ENCODE peak calls at places on chromosomes 13 and 19, in five cellular contexts. J is psoas muscle, Y is tibial nerve, H is kidney epithelial cell, O is GM23338. D is an unnamed sample.

GRCh38 chr19:42568006-42568405 is 26.7 kb downstream of the CEACAM8 start:
- DNase-seq in J (no peak), Y (no peak), H (no peak), O (no peak), D (no peak)

GRCh38 chr13:96229356-96229755 is 139.4 kb downstream of the HS6ST3 start:
- DNase-seq in J (no peak), Y (no peak), H (no peak), O (peak; percentile 72), D (peak; percentile 7)

GRCh38 chr19:43747557-43748204 is 7.1 kb downstream of the SMG9 start:
- DNase-seq in J (no peak), Y (no peak), H (no peak), O (no peak), D (no peak)

GRCh38 chr13:61734683-61735082 is 319.0 kb upstream of the PCDH20 start:
- DNase-seq in J (no peak), Y (no peak), H (no peak), O (no peak), D (no peak)

GRCh38 chr19:54561840-54562239 is 11.8 kb upstream of the LILRA2 start:
- DNase-seq in J (no peak), Y (no peak), H (no peak), O (no peak), D (no peak)

GRCh38 chr19:45103625-45104319 is 10.8 kb downstream of the PPP1R37 start:
- DNase-seq in J (no peak), Y (no peak), H (no peak), O (no peak), D (no peak)

GRCh38 chr13:112188298-112188610 is 121.3 kb downstream of the SOX1 start:
- DNase-seq in J (no peak), Y (no peak), H (no peak), O (no peak), D (no peak)

GRCh38 chr13:59413121-59413520 is 750.6 kb downstream of the DIAPH3 start:
- DNase-seq in J (no peak), Y (no peak), H (no peak), O (no peak), D (peak; percentile 5)

GRCh38 chr13:90416519-90416918 is 931.0 kb upstream of the MIR17HG start:
- DNase-seq in J (no peak), Y (peak; percentile 7), H (peak; percentile 14), O (no peak), D (peak; percentile 61)

GRCh38 chr19:28028881-28029280 is 1184.1 kb downstream of the UQCRFS1 start:
- DNase-seq in J (no peak), Y (no peak), H (no peak), O (no peak), D (no peak)

GRCh38 chr19:38769635-38770211 is 3.6 kb downstream of the LGALS7 start:
- DNase-seq in J (peak; percentile 93), Y (peak; percentile 92), H (no peak), O (peak; percentile 79), D (peak; percentile 69)

GRCh38 chr13:40116008-40116407 is 460.5 kb downstream of the COG6 start:
- DNase-seq in J (no peak), Y (peak; percentile 34), H (peak; percentile 76), O (peak; percentile 5), D (peak; percentile 96)

GRCh38 chr19:32372726-32373613 is 27.6 kb downstream of the ZNF507 start:
- DNase-seq in J (no peak), Y (no peak), H (no peak), O (peak; percentile 21), D (peak; percentile 34)

GRCh38 chr13:79225487-79226232 is 180.4 kb downstream of the RBM26 start:
- DNase-seq in J (no peak), Y (no peak), H (no peak), O (no peak), D (no peak)

GRCh38 chr19:45779231-45780145 is 2.8 kb downstream of the DMPK start:
- DNase-seq in J (peak; percentile 84), Y (peak; percentile 90), H (no peak), O (peak; percentile 97), D (no peak)

GRCh38 chr13:114061746-114062145 is 70.7 kb downstream of the RASA3 start:
- DNase-seq in J (peak; percentile 49), Y (no peak), H (no peak), O (no peak), D (no peak)

GRCh38 chr19:42275517-42275916 is 6.5 kb downstream of the CIC start:
- DNase-seq in J (no peak), Y (no peak), H (no peak), O (no peak), D (no peak)

GRCh38 chr19:17806945-17807344 is 12.0 kb downstream of the B3GNT3 start:
- DNase-seq in J (no peak), Y (no peak), H (no peak), O (no peak), D (no peak)

GRCh38 chr13:110942248-110942981 is 27.5 kb upstream of the ANKRD10 start:
- DNase-seq in J (no peak), Y (no peak), H (peak; percentile 37), O (no peak), D (no peak)

GRCh38 chr19:7925171-7925837 is 631 bp downstream of the CTXN1 start:
- DNase-seq in J (peak; percentile 85), Y (peak; percentile 59), H (no peak), O (peak; percentile 89), D (peak; percentile 63)

GRCh38 chr13:35630551-35631275 is 154.2 kb upstream of the MAB21L1 start:
- DNase-seq in J (no peak), Y (peak; percentile 30), H (peak; percentile 18), O (peak; percentile 94), D (peak; percentile 30)

GRCh38 chr19:40252395-40252794 is 25.9 kb upstream of the CCNP start:
- DNase-seq in J (no peak), Y (no peak), H (no peak), O (peak; percentile 65), D (no peak)
- H3K36me3 ChIP-seq in J (peaks cover 61% of the 10 kb centered on the region), Y (no peaks in the 10 kb centered on the region), H (peaks cover 1% of the 10 kb centered on the region), O (no peaks in the 10 kb centered on the region), D (peaks cover 35% of the 10 kb centered on the region)

GRCh38 chr19:4701557-4701956 is 22.1 kb downstream of the DPP9 start:
- DNase-seq in J (peak; percentile 72), Y (no peak), H (no peak), O (no peak), D (no peak)
- H3K36me3 ChIP-seq in J (peaks cover 83% of the 10 kb centered on the region), Y (peaks cover 10% of the 10 kb centered on the region), H (peaks cover 1% of the 10 kb centered on the region), O (peaks cover 9% of the 10 kb centered on the region), D (peaks cover 83% of the 10 kb centered on the region)

GRCh38 chr13:45339399-45339798 is 1.6 kb downstream of the TPT1 start:
- DNase-seq in J (no peak), Y (no peak), H (no peak), O (no peak), D (no peak)

GRCh38 chr13:45341034-45341798 is at the start of gene TPT1:
- DNase-seq in J (peak; percentile 99), Y (peak; percentile 97), H (peak; percentile 78), O (peak; percentile 98), D (peak; percentile 98)

GRCh38 chr13:45337803-45338202 is 3.2 kb downstream of the TPT1 start:
- DNase-seq in J (no peak), Y (no peak), H (no peak), O (no peak), D (no peak)

GRCh38 chr13:45340422-45341033 is 455 bp downstream of the TPT1 start:
- DNase-seq in J (peak; percentile 98), Y (peak; percentile 86), H (peak; percentile 67), O (peak; percentile 93), D (peak; percentile 82)

DNA sequence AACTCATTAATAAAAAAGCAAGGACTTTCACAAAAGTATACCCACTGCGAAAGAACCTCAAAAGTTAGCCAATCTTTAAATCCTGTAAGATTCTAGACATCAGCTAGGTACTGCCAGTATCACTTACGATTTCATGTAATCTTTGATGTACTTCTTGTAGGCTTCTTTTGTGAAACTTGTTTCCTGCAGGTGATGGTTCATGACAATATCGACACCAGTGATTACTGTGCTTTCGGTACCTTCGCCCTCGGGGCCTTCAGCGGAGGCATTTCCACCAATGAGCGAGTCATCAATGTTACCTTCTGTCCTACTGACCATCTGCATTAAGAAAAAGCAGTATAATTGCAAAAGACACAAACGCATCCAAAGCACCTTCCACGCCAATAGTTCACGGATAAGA is 1.1 kb downstream of the TPT1 start:
- DNase-seq in J (no peak), Y (no peak), H (no peak), O (no peak), D (no peak)
- H3K36me3 ChIP-seq in J (peaks cover 63% of the 10 kb centered on the region), Y (no peaks in the 10 kb centered on the region), H (peaks cover 3% of the 10 kb centered on the region), O (peaks cover 47% of the 10 kb centered on the region), D (peaks cover 58% of the 10 kb centered on the region)

GRCh38 chr19:47380559-47380958 is 31.4 kb downstream of the DHX34 start:
- DNase-seq in J (no peak), Y (no peak), H (no peak), O (no peak), D (no peak)
- H3K36me3 ChIP-seq in J (peaks cover 52% of the 10 kb centered on the region), Y (peaks cover 4% of the 10 kb centered on the region), H (peaks cover 5% of the 10 kb centered on the region), O (peaks cover 4% of the 10 kb centered on the region), D (peaks cover 50% of the 10 kb centered on the region)

GRCh38 chr19:327291-328024 is 17.1 kb downstream of the MIER2 start:
- DNase-seq in J (no peak), Y (no peak), H (no peak), O (no peak), D (no peak)

GRCh38 chr19:329876-330275 is 14.7 kb downstream of the MIER2 start:
- DNase-seq in J (no peak), Y (no peak), H (no peak), O (no peak), D (no peak)

GRCh38 chr19:325937-326565 is 18.5 kb downstream of the MIER2 start:
- DNase-seq in J (no peak), Y (no peak), H (no peak), O (no peak), D (no peak)

GRCh38 chr19:326851-327250 is 17.7 kb downstream of the MIER2 start:
- DNase-seq in J (no peak), Y (no peak), H (no peak), O (no peak), D (no peak)

GRCh38 chr19:328025-328505 is 16.5 kb downstream of the MIER2 start:
- DNase-seq in J (no peak), Y (no peak), H (no peak), O (no peak), D (no peak)
- H3K36me3 ChIP-seq in J (peaks cover 82% of the 10 kb centered on the region), Y (no peaks in the 10 kb centered on the region), H (peaks cover 7% of the 10 kb centered on the region), O (peaks cover 18% of the 10 kb centered on the region), D (peaks cover 67% of the 10 kb centered on the region)

DNA sequence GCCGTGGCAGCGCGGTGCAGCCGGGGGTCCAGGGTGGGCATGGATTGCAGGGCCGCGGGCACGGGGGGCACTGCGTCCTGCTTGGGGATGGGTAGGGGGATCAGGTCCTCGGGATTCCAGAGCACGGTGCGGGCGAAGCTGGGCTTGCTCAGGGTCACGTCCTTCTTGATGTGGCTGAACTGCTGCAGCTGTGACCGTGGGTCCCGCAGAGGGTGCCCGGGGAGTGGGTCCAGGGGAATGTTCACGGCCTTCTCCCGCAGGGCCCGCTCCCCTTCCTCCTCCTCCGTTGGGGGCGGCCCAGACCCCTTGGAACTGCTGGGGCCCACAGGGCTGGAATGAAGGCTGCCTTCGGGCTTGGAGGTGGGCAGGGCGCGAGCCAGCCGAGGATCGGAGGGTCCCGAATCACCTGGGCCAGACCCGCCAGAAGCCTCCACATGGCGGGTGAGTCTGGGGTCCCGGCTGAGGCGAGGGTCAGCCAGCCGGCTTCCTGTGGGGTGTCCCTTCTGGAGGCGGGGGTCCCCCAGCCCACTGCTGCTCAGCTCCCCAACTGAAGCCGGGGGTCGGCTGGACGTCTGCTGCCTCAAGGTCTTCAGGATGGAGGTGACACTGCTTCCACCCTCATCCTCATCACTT is 18.9 kb upstream of the TMEM160 start:
- DNase-seq in J (no peak), Y (no peak), H (no peak), O (no peak), D (no peak)
- H3K36me3 ChIP-seq in J (peaks cover 76% of the 10 kb centered on the region), Y (no peaks in the 10 kb centered on the region), H (no peaks in the 10 kb centered on the region), O (no peaks in the 10 kb centered on the region), D (peaks cover 50% of the 10 kb centered on the region)